ENCODE peak calls at places on chromosomes 7 and 10, in four cellular contexts. U is cardiac fibroblast, C is AG04449, N is HT1080. T is an unnamed sample.

GRCh38 chr7:24778543-24779282 is 21.4 kb upstream of the GSDME start:
- DNase-seq in U (peak), C (peak), N (peak), T (no peak)

GRCh38 chr7:41861642-41862041 is 158.8 kb upstream of the INHBA start:
- DNase-seq in U (no peak), C (no peak), N (no peak), T (no peak)

GRCh38 chr7:39741942-39742623 is 118.7 kb downstream of the RALA start:
- DNase-seq in U (peak), C (no peak), N (peak), T (peak)

GRCh38 chr7:99380032-99380822 is 5.7 kb downstream of the ARPC1B start:
- DNase-seq in U (peak), C (no peak), N (peak), T (no peak)

GRCh38 chr10:72719941-72720592 is 28.1 kb downstream of the MCU start:
- DNase-seq in U (no peak), C (no peak), N (peak), T (no peak)

GRCh38 chr7:71695189-71695588 is 563.2 kb downstream of the GALNT17 start:
- DNase-seq in U (no peak), C (no peak), N (no peak), T (no peak)

GRCh38 chr7:82444220-82445049 is 858 bp upstream of the CACNA2D1 start:
- DNase-seq in U (no peak), C (no peak), N (no peak), T (peak)

GRCh38 chr7:41885748-41886147 is 182.9 kb upstream of the INHBA start:
- DNase-seq in U (peak), C (no peak), N (peak), T (no peak)

GRCh38 chr10:88006261-88006660 is 142.8 kb downstream of the PTEN start:
- DNase-seq in U (no peak), C (no peak), N (no peak), T (no peak)

GRCh38 chr10:89279449-89279869 is 22.4 kb upstream of the IFIT2 start:
- DNase-seq in U (peak), C (no peak), N (peak), T (no peak)

GRCh38 chr10:18449631-18450030 is 201.8 kb downstream of the NSUN6 start:
- DNase-seq in U (no peak), C (no peak), N (no peak), T (no peak)

GRCh38 chr7:19470031-19470430 is 238.8 kb downstream of the POLR1F start:
- DNase-seq in U (peak), C (no peak), N (no peak), T (no peak)

GRCh38 chr10:29084908-29085307 is 204.0 kb upstream of the LYZL1 start:
- DNase-seq in U (no peak), C (no peak), N (no peak), T (no peak)

GRCh38 chr10:22554481-22555182 is 159.7 kb downstream of the PIP4K2A start:
- DNase-seq in U (peak), C (peak), N (no peak), T (no peak)

GRCh38 chr7:24024276-24024675 is 259.7 kb upstream of the NPY start:
- DNase-seq in U (no peak), C (no peak), N (no peak), T (no peak)

GRCh38 chr7:29810297-29810696 is 4.0 kb downstream of the WIPF3 start:
- DNase-seq in U (no peak), C (no peak), N (no peak), T (no peak)

GRCh38 chr10:110216942-110217341 is 9.5 kb downstream of the MXI1 start:
- DNase-seq in U (peak), C (no peak), N (no peak), T (no peak)

GRCh38 chr7:711093-711966 is 15.2 kb upstream of the DNAAF5 start:
- DNase-seq in U (peak), C (no peak), N (no peak), T (no peak)

GRCh38 chr7:120700806-120701205 is 157.1 kb downstream of the TSPAN12 start:
- DNase-seq in U (no peak), C (no peak), N (no peak), T (no peak)

GRCh38 chr7:18548569-18548968 is 53.0 kb downstream of the HDAC9 start:
- DNase-seq in U (no peak), C (no peak), N (no peak), T (no peak)

GRCh38 chr10:73648252-73648651 is 7.0 kb upstream of the MYOZ1 start:
- DNase-seq in U (no peak), C (no peak), N (no peak), T (peak)

GRCh38 chr7:27168265-27168947 is 3.1 kb upstream of the HOXA9 start:
- DNase-seq in U (no peak), C (no peak), N (peak), T (peak)

GRCh38 chr7:2611921-2612320 is 19.9 kb upstream of the TTYH3 start:
- DNase-seq in U (no peak), C (no peak), N (no peak), T (no peak)

GRCh38 chr7:76234931-76235441 is 33.3 kb downstream of the SRRM3 start:
- DNase-seq in U (peak), C (no peak), N (peak), T (peak)

GRCh38 chr7:11665381-11665780 is 166.6 kb downstream of the THSD7A start:
- DNase-seq in U (no peak), C (no peak), N (no peak), T (no peak)

GRCh38 chr10:17512341-17513001 is 58.1 kb upstream of the ST8SIA6 start:
- DNase-seq in U (peak), C (peak), N (peak), T (no peak)

GRCh38 chr10:101032637-101033201 is 1.7 kb downstream of the SFXN3 start:
- DNase-seq in U (peak), C (no peak), N (peak), T (no peak)

GRCh38 chr10:43226441-43226840 is 40.4 kb downstream of the RASGEF1A start:
- DNase-seq in U (no peak), C (no peak), N (no peak), T (peak)

GRCh38 chr7:66443946-66444345 is 184.7 kb upstream of the KCTD7 start:
- DNase-seq in U (peak), C (no peak), N (peak), T (no peak)

GRCh38 chr10:17430647-17431355 is 23.6 kb downstream of the ST8SIA6 start:
- DNase-seq in U (peak), C (no peak), N (peak), T (peak)

GRCh38 chr10:88062385-88062784 is 199.0 kb downstream of the PTEN start:
- DNase-seq in U (no peak), C (no peak), N (no peak), T (no peak)

GRCh38 chr7:151454932-151455530 is 15.1 kb upstream of the CRYGN start:
- DNase-seq in U (no peak), C (no peak), N (no peak), T (no peak)

GRCh38 chr10:77556990-77557601 is 80.5 kb downstream of the KCNMA1 start:
- DNase-seq in U (no peak), C (no peak), N (no peak), T (no peak)

GRCh38 chr10:62399211-62399610 is 25.0 kb downstream of the ZNF365 start:
- DNase-seq in U (no peak), C (no peak), N (peak), T (no peak)

GRCh38 chr7:44454348-44454747 is 36.1 kb downstream of the NUDCD3 start:
- DNase-seq in U (no peak), C (no peak), N (no peak), T (no peak)

GRCh38 chr10:89861584-89862287 is 160.3 kb downstream of the KIF20B start:
- DNase-seq in U (peak), C (no peak), N (peak), T (no peak)